ENCODE peak calls at places on chromosomes 5 and 9, in four cellular contexts. D is cardiac muscle cell, E is K562, P is ovary. V is an unnamed sample.

GRCh38 chr9:128429505-128430086 is 8.9 kb downstream of the CERCAM start:
- DNase-seq in D (no peak), E (peak; percentile 33), P (no peak), V (no peak)

GRCh38 chr5:55966284-55966683 is 28.5 kb downstream of the IL6ST start:
- DNase-seq in D (no peak), E (no peak), P (no peak), V (no peak)

GRCh38 chr5:29744618-29745017 is 1448.9 kb upstream of the CDH6 start:
- DNase-seq in D (no peak), E (no peak), P (no peak), V (no peak)

GRCh38 chr9:75238311-75238976 is 150.1 kb downstream of the OSTF1 start:
- DNase-seq in D (peak; percentile 77), E (peak; percentile 43), P (no peak), V (peak; percentile 29)

GRCh38 chr9:99377790-99378775 is 156.0 kb downstream of the SEC61B start:
- DNase-seq in D (no peak), E (no peak), P (no peak), V (no peak)

GRCh38 chr5:178791976-178792375 is 61.5 kb upstream of the ZNF354A start:
- DNase-seq in D (no peak), E (no peak), P (no peak), V (no peak)

GRCh38 chr5:140222416-140222815 is 47.4 kb downstream of the CYSTM1 start:
- DNase-seq in D (no peak), E (no peak), P (no peak), V (no peak)

GRCh38 chr5:125044491-125045282 is 298.2 kb upstream of the ZNF608 start:
- DNase-seq in D (peak; percentile 25), E (no peak), P (no peak), V (no peak)

GRCh38 chr9:97510797-97511761 is 9.6 kb downstream of the TMOD1 start:
- DNase-seq in D (no peak), E (peak; percentile 69), P (no peak), V (no peak)

GRCh38 chr9:124012368-124013262 is 1.0 kb downstream of the LHX2 start:
- DNase-seq in D (no peak), E (no peak), P (no peak), V (no peak)

GRCh38 chr9:86909388-86909787 is 37.9 kb downstream of the GAS1 start:
- DNase-seq in D (no peak), E (no peak), P (no peak), V (no peak)

GRCh38 chr5:62268239-62268638 is 37.8 kb upstream of the KIF2A start:
- DNase-seq in D (no peak), E (no peak), P (no peak), V (peak; percentile 60)

GRCh38 chr9:111516061-111516465 is 8.9 kb upstream of the ZNF483 start:
- DNase-seq in D (no peak), E (peak; percentile 25), P (no peak), V (peak; percentile 41)

GRCh38 chr5:170312666-170313065 is 15.1 kb upstream of the LCP2 start:
- DNase-seq in D (no peak), E (peak; percentile 64), P (no peak), V (no peak)

GRCh38 chr9:93294011-93294410 is 110.1 kb downstream of the WNK2 start:
- DNase-seq in D (no peak), E (no peak), P (no peak), V (no peak)

GRCh38 chr9:971901-972511 is 4.4 kb upstream of the DMRT3 start:
- DNase-seq in D (peak; percentile 67), E (no peak), P (no peak), V (no peak)
- H3K4me3 ChIP-seq in D (peak overlapping the region; percentile 30), E (no peak overlapping the region), P (peak overlapping the region; percentile 26), V (no peak overlapping the region)

DNA sequence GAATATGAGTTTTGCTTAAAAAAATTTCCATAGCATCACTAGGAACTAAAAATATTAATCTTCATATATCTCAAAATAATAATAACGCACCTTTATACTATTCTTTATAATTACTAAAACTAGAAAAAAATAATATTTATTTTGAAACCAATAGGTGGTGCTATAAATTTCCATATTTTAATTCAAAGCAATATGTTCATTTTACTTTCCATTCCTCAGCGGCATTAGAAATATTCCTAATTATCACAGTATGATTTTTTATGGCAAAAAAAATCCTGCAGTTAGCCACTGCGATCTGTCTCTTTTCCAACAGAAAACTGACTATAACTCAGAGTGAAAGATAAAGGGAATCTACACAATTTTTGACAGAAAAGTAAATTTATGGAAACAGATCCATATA is 167.4 kb upstream of the MPDZ start:
- DNase-seq in D (no peak), E (no peak), P (no peak), V (no peak)
- TF ChIP-seq CTCF in D (no peak), E (no peak), P (peak; percentile 15), V (no peak)

GRCh38 chr5:150945947-150946346 is 41.2 kb upstream of the ZNF300 start:
- DNase-seq in D (no peak), E (peak; percentile 6), P (peak; percentile 36), V (no peak)

GRCh38 chr5:150946351-150946905 is 41.6 kb upstream of the ZNF300 start:
- DNase-seq in D (no peak), E (peak; percentile 80), P (peak; percentile 92), V (no peak)

GRCh38 chr5:150945501-150945900 is 40.7 kb upstream of the ZNF300 start:
- DNase-seq in D (no peak), E (no peak), P (no peak), V (no peak)

GRCh38 chr5:150948539-150948938 is 43.8 kb upstream of the ZNF300 start:
- DNase-seq in D (no peak), E (no peak), P (no peak), V (no peak)
- H3K9me3 ChIP-seq in D (peaks cover 4% of the 10 kb centered on the region), E (peaks cover 13% of the 10 kb centered on the region), P (peaks cover 7% of the 10 kb centered on the region), V (peaks cover 35% of the 10 kb centered on the region)

GRCh38 chr9:37693265-37693664 is 42.5 kb downstream of the FRMPD1 start:
- DNase-seq in D (no peak), E (no peak), P (no peak), V (no peak)
- H3K4me3 ChIP-seq in D (no peak overlapping the region), E (no peak overlapping the region), P (no peak overlapping the region), V (no peak overlapping the region)

GRCh38 chr5:118956727-118957126 is 31.6 kb downstream of the DTWD2 start:
- DNase-seq in D (peak; percentile 15), E (peak; percentile 11), P (no peak), V (no peak)
- TF ChIP-seq CTCF in D (peak; percentile 21), E (peak; percentile 67), P (no peak), V (peak; percentile 42)